ENCODE peak calls at places on chromosomes 5 and 9, in ten cellular contexts. K, E, Y, T, O, I, S, W, C and B are unnamed samples.

GRCh38 chr9:124291801-124292396 is 34.1 kb downstream of the NEK6 start:
- DNase-seq in S (no peak), C (no peak), K (no peak), I (peak), E (peak), W (peak), T (no peak), Y (no peak), O (no peak), B (no peak)

GRCh38 chr9:14027114-14027812 is 286.7 kb downstream of the NFIB start:
- DNase-seq in I (peak), T (no peak), S (no peak), K (no peak), Y (peak), E (peak), W (no peak), C (peak), O (no peak), B (peak)

GRCh38 chr9:130043654-130044623 is 950 bp upstream of the FNBP1 start:
- DNase-seq in O (no peak), K (peak), Y (peak), I (peak), T (peak), E (no peak), C (peak), W (peak), S (no peak), B (no peak)

GRCh38 chr5:110105692-110106091 is 416.0 kb downstream of the MAN2A1 start:
- DNase-seq in O (no peak), W (no peak), I (peak), C (peak), S (no peak), E (peak), T (no peak), K (no peak), Y (peak), B (no peak)

GRCh38 chr9:2066312-2067273 is 51.4 kb downstream of the SMARCA2 start:
- DNase-seq in T (no peak), Y (no peak), C (no peak), E (no peak), S (no peak), W (no peak), K (no peak), I (no peak), O (peak), B (no peak)

GRCh38 chr5:1325870-1326546 is 18.9 kb downstream of the CLPTM1L start:
- DNase-seq in T (no peak), C (no peak), S (no peak), E (no peak), Y (peak), K (no peak), I (no peak), O (peak), W (peak), B (peak)

GRCh38 chr5:155459889-155460500 is 446.4 kb downstream of the KIF4B start:
- DNase-seq in T (no peak), E (no peak), W (no peak), C (no peak), O (no peak), Y (no peak), I (no peak), S (no peak), K (no peak), B (no peak)

GRCh38 chr5:150298701-150299451 is 3.8 kb downstream of the ARSI start:
- DNase-seq in W (no peak), T (peak), E (no peak), Y (no peak), O (peak), K (peak), S (no peak), I (peak), C (no peak), B (no peak)

GRCh38 chr5:1246711-1247431 is 21.7 kb downstream of the SLC6A18 start:
- DNase-seq in C (peak), I (peak), W (peak), K (no peak), E (no peak), O (peak), Y (no peak), S (no peak), T (no peak), B (no peak)

GRCh38 chr9:5949103-5949699 is 58.5 kb downstream of the MLANA start:
- DNase-seq in K (no peak), S (no peak), C (no peak), T (no peak), I (peak), Y (no peak), W (no peak), O (peak), E (no peak), B (no peak)

GRCh38 chr5:17308326-17309065 is 91.1 kb downstream of the BASP1 start:
- DNase-seq in W (no peak), K (no peak), Y (no peak), T (no peak), C (no peak), S (no peak), E (no peak), I (no peak), O (no peak), B (no peak)

GRCh38 chr9:23258569-23258968 is 567.5 kb downstream of the ELAVL2 start:
- DNase-seq in C (no peak), S (no peak), W (no peak), I (no peak), K (no peak), E (no peak), Y (no peak), T (no peak), O (no peak), B (no peak)

GRCh38 chr5:168073991-168074800 is 217.2 kb upstream of the WWC1 start:
- DNase-seq in K (no peak), W (no peak), E (no peak), T (no peak), O (no peak), I (no peak), C (no peak), Y (no peak), S (no peak), B (no peak)

GRCh38 chr5:67530609-67531255 is 334.1 kb upstream of the CD180 start:
- DNase-seq in Y (no peak), C (no peak), I (no peak), O (no peak), E (no peak), S (no peak), T (no peak), W (no peak), K (no peak), B (no peak)

GRCh38 chr9:90915693-90916092 is 114.1 kb downstream of the SYK start:
- DNase-seq in E (no peak), C (peak), I (peak), O (peak), K (peak), T (no peak), W (peak), S (no peak), Y (no peak), B (no peak)

GRCh38 chr9:127555830-127556820 is 56.0 kb upstream of the STXBP1 start:
- DNase-seq in C (peak), T (peak), I (peak), E (peak), W (peak), Y (peak), K (peak), O (peak), S (no peak), B (peak)

GRCh38 chr5:125455041-125455440 is 708.6 kb upstream of the ZNF608 start:
- DNase-seq in T (no peak), K (no peak), I (no peak), S (no peak), Y (no peak), E (no peak), C (no peak), O (no peak), W (no peak), B (no peak)

GRCh38 chr5:169161022-169161680 is 139.8 kb downstream of the SLIT3 start:
- DNase-seq in I (peak), W (no peak), T (peak), C (no peak), S (no peak), K (peak), O (peak), Y (no peak), E (peak), B (no peak)

GRCh38 chr5:172505403-172505759 is 51.1 kb upstream of the SH3PXD2B start:
- DNase-seq in I (no peak), T (peak), O (no peak), S (no peak), W (peak), C (no peak), K (peak), E (no peak), Y (peak), B (no peak)

GRCh38 chr9:115730845-115731244 is 422.7 kb upstream of the PAPPA start:
- DNase-seq in K (no peak), T (no peak), E (no peak), I (no peak), O (no peak), Y (no peak), W (no peak), C (no peak), S (no peak), B (no peak)

GRCh38 chr9:136675477-136676296 is 11.6 kb downstream of the AGPAT2 start:
- DNase-seq in C (no peak), K (no peak), W (no peak), Y (no peak), O (no peak), T (no peak), I (peak), E (no peak), S (no peak), B (no peak)

GRCh38 chr9:138077126-138077525 is 199.5 kb downstream of the CACNA1B start:
- DNase-seq in E (peak), I (no peak), S (no peak), T (peak), C (peak), Y (peak), W (peak), O (no peak), K (no peak), B (no peak)

GRCh38 chr5:112848116-112848811 is 12.8 kb upstream of the SRP19 start:
- DNase-seq in I (peak), W (no peak), K (peak), C (no peak), S (no peak), E (no peak), Y (no peak), T (no peak), O (peak), B (no peak)

GRCh38 chr9:3912817-3913216 is 387.0 kb upstream of the RFX3 start:
- DNase-seq in T (no peak), I (no peak), O (no peak), C (no peak), W (no peak), S (no peak), K (no peak), E (no peak), Y (no peak), B (no peak)

GRCh38 chr5:150398432-150399157 is 14.1 kb downstream of the CD74 start:
- DNase-seq in Y (no peak), E (no peak), W (no peak), S (no peak), C (peak), I (no peak), K (no peak), O (peak), T (no peak), B (no peak)

GRCh38 chr5:57539281-57539701 is 56.7 kb upstream of the ACTBL2 start:
- DNase-seq in K (no peak), O (no peak), I (no peak), C (no peak), T (no peak), W (no peak), S (no peak), E (no peak), Y (no peak), B (no peak)

GRCh38 chr5:1923766-1924165 is 41.0 kb upstream of the IRX4 start:
- DNase-seq in E (no peak), C (no peak), T (no peak), Y (no peak), I (no peak), W (no peak), K (no peak), O (no peak), S (no peak), B (peak)

GRCh38 chr5:40653221-40654022 is 26.3 kb upstream of the PTGER4 start:
- DNase-seq in I (no peak), S (no peak), C (no peak), W (no peak), T (no peak), O (no peak), E (no peak), Y (no peak), K (no peak), B (no peak)
- H3K27ac ChIP-seq in I (no peak), S (no peak), C (no peak), W (no peak), T (no peak), O (no peak), E (no peak), Y (no peak), K (no peak), B (no peak)

DNA sequence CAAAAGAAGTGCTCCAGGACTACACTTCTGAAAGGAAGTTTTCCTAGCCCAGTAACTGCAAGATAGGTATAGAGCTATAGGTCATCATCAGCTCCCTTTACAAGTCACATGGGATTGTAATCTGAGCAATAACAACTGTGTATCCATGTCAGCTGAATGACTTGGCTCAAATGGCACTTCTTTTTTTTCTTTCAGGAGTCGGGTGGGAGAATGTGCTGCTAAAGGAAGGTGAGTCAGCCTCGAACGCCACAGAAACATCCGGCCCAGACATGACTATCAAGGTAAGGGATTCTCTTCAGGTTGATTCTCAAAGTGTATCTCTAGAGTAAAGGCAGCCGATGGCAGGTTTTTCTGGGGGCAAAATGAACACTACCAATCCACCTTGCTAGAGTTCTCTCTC is 192.2 kb downstream of the C9orf152 start:
- DNase-seq in T (no peak), S (no peak), E (no peak), K (no peak), O (peak), W (no peak), I (no peak), C (no peak), Y (no peak), B (no peak)
- TF ChIP-seq POLR2A in T (no peak), S (no peak), E (no peak), K (no peak), O (no peak), W (no peak), I (no peak), C (no peak), Y (no peak), B (no peak)

GRCh38 chr9:105150991-105151685 is 93.3 kb upstream of the SLC44A1 start:
- DNase-seq in C (no peak), T (no peak), I (no peak), Y (peak), W (no peak), E (no peak), K (no peak), O (peak), S (no peak), B (no peak)

GRCh38 chr9:105158020-105158419 is 86.4 kb upstream of the SLC44A1 start:
- DNase-seq in K (no peak), S (no peak), Y (no peak), E (no peak), W (peak), O (no peak), T (no peak), C (no peak), I (no peak), B (no peak)

GRCh38 chr9:105151686-105151995 is 92.8 kb upstream of the SLC44A1 start:
- DNase-seq in O (no peak), W (no peak), S (no peak), E (no peak), T (no peak), K (no peak), C (no peak), I (no peak), Y (no peak), B (no peak)

GRCh38 chr9:105157178-105157583 is 87.3 kb upstream of the SLC44A1 start:
- DNase-seq in I (peak), C (peak), K (peak), W (peak), S (no peak), O (peak), E (peak), Y (peak), T (peak), B (no peak)

GRCh38 chr9:105154723-105155191 is 89.7 kb upstream of the SLC44A1 start:
- DNase-seq in K (no peak), Y (no peak), C (no peak), T (no peak), S (no peak), W (no peak), I (peak), E (no peak), O (peak), B (no peak)
- H3K27ac ChIP-seq in K (no peak), Y (no peak), C (no peak), T (no peak), S (peak), W (no peak), I (no peak), E (no peak), O (peak), B (no peak)

GRCh38 chr5:141094481-141095262 is at the start of gene PCDHB2:
- DNase-seq in K (peak), E (peak), I (peak), C (no peak), T (no peak), S (no peak), O (peak), Y (peak), W (peak), B (no peak)
- TF ChIP-seq POLR2A in K (no peak), E (no peak), I (no peak), C (no peak), T (no peak), S (no peak), O (no peak), Y (no peak), W (no peak), B (no peak)

GRCh38 chr9:113546566-113546965 is 83.0 kb downstream of the RGS3 start:
- DNase-seq in Y (peak), S (no peak), I (no peak), E (no peak), K (no peak), O (no peak), T (no peak), W (no peak), C (no peak), B (no peak)
- H3K27ac ChIP-seq in Y (no peak), S (no peak), I (peak), E (peak), K (no peak), O (no peak), T (no peak), W (no peak), C (no peak), B (no peak)

GRCh38 chr5:160118349-160119141 is 705 bp downstream of the PWWP2A start:
- DNase-seq in W (peak), O (peak), S (no peak), C (peak), Y (peak), E (peak), I (peak), T (peak), K (peak), B (peak)
- TF ChIP-seq POLR2A in W (no peak), O (no peak), S (no peak), C (no peak), Y (no peak), E (no peak), I (no peak), T (no peak), K (no peak), B (no peak)

DNA sequence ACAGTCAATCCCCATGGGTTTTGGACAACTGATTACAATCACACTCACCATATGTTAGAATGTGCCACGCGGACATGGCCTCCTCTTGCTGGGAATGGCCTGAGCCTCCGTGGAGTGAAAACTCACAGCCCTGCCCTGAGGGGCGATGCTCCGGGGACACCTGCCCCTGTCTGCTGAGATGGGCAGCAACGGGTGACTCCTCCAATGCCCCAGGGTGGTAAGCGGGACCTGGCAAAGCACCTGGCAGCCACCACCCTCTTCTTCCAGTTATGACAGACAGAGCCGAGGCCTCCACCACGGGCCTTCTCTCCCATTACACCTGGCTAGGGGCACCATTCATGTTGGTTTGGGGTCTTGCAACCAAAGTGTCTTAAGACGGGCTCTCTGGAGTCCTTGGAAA is 94.9 kb upstream of the COL5A1 start:
- DNase-seq in C (no peak), O (no peak), T (no peak), S (no peak), I (no peak), Y (no peak), E (no peak), K (no peak), W (no peak), B (no peak)
- H3K27ac ChIP-seq in C (peak), O (peak), T (peak), S (peak), I (no peak), Y (no peak), E (peak), K (no peak), W (no peak), B (no peak)

GRCh38 chr9:63816742-63817621 is 1468.0 kb downstream of the FOXD4L5 start:
- DNase-seq in I (peak), K (peak), S (no peak), E (peak), O (peak), T (peak), C (peak), Y (peak), W (peak), B (peak)

GRCh38 chr9:63817622-63818518 is 1467.1 kb downstream of the FOXD4L5 start:
- DNase-seq in W (peak), S (no peak), I (peak), Y (peak), T (peak), C (peak), K (no peak), O (no peak), E (peak), B (peak)
- TF ChIP-seq POLR2A in W (no peak), S (no peak), I (no peak), Y (no peak), T (no peak), C (no peak), K (no peak), O (peak), E (no peak), B (no peak)